ENCODE peak calls at places on chromosomes 5 and 9, in four cellular contexts. B is NT2/D1, K is PC-3, C is astrocyte. U is an unnamed sample.

GRCh38 chr9:129717991-129718390 is 34.9 kb downstream of the PTGES start:
- DNase-seq in B (no peak), K (no peak), C (no peak), U (no peak)

GRCh38 chr5:140243855-140244254 is 59.0 kb downstream of the PFDN1 start:
- DNase-seq in B (no peak), K (no peak), C (no peak), U (no peak)

GRCh38 chr5:40781843-40782409 is 16.2 kb downstream of the PRKAA1 start:
- DNase-seq in B (no peak), K (no peak), C (peak), U (no peak)

GRCh38 chr5:94544031-94544650 is 74.3 kb downstream of the KIAA0825 start:
- DNase-seq in B (no peak), K (no peak), C (peak), U (peak)

GRCh38 chr5:135488727-135489465 is 36.7 kb upstream of the TIFAB start:
- DNase-seq in B (peak), K (peak), C (peak), U (peak)

GRCh38 chr5:116492016-116492623 is 82.5 kb downstream of the SEMA6A start:
- DNase-seq in B (no peak), K (peak), C (peak), U (peak)

GRCh38 chr9:94867842-94868312 is 141.4 kb downstream of the AOPEP start:
- DNase-seq in B (no peak), K (peak), C (peak), U (peak)

GRCh38 chr5:128212206-128212788 is 128.7 kb downstream of the SLC12A2 start:
- DNase-seq in B (no peak), K (no peak), C (no peak), U (no peak)

GRCh38 chr5:175853573-175854230 is 17.7 kb upstream of the CPLX2 start:
- DNase-seq in B (no peak), K (no peak), C (no peak), U (no peak)

GRCh38 chr9:2838356-2838983 is 5.4 kb downstream of the PUM3 start:
- DNase-seq in B (no peak), K (no peak), C (no peak), U (no peak)

GRCh38 chr9:107944387-107944786 is 454.8 kb upstream of the KLF4 start:
- DNase-seq in B (no peak), K (no peak), C (no peak), U (no peak)

GRCh38 chr5:170474489-170475266 is 29.1 kb upstream of the KCNIP1 start:
- DNase-seq in B (no peak), K (no peak), C (no peak), U (no peak)

GRCh38 chr5:2534970-2535369 is 216.5 kb downstream of the IRX2 start:
- DNase-seq in B (no peak), K (no peak), C (no peak), U (no peak)

GRCh38 chr9:19441730-19442129 is 32.9 kb downstream of the ACER2 start:
- DNase-seq in B (no peak), K (no peak), C (no peak), U (no peak)

GRCh38 chr5:154972476-154973080 is 31.7 kb downstream of the MRPL22 start:
- DNase-seq in B (peak), K (peak), C (peak), U (peak)

GRCh38 chr5:171498166-171498565 is 78.7 kb downstream of the FGF18 start:
- DNase-seq in B (no peak), K (no peak), C (no peak), U (no peak)

GRCh38 chr5:150612405-150612804 is 28.1 kb upstream of the SYNPO start:
- DNase-seq in B (no peak), K (no peak), C (no peak), U (no peak)

GRCh38 chr5:151095341-151096000 is 14.6 kb upstream of the TNIP1 start:
- DNase-seq in B (no peak), K (no peak), C (no peak), U (no peak)

GRCh38 chr9:16138961-16139441 is 586.2 kb downstream of the CCDC171 start:
- DNase-seq in B (no peak), K (peak), C (peak), U (peak)

GRCh38 chr5:28254846-28255245 is 1216.5 kb upstream of the CDH9 start:
- DNase-seq in B (no peak), K (peak), C (peak), U (no peak)

GRCh38 chr5:60482301-60482700 is 217.7 kb downstream of the DEPDC1B start:
- DNase-seq in B (no peak), K (no peak), C (no peak), U (peak)

GRCh38 chr9:121568101-121568460 is 68.4 kb upstream of the GGTA1 start:
- DNase-seq in B (no peak), K (no peak), C (no peak), U (no peak)

GRCh38 chr5:138492552-138493045 is 27.3 kb downstream of the EGR1 start:
- DNase-seq in B (no peak), K (no peak), C (no peak), U (no peak)

GRCh38 chr5:108743344-108743743 is 4.4 kb upstream of the FER start:
- DNase-seq in B (no peak), K (no peak), C (peak), U (no peak)

GRCh38 chr5:129122560-129122959 is 28.0 kb downstream of the ISOC1 start:
- DNase-seq in B (no peak), K (peak), C (no peak), U (no peak)

GRCh38 chr9:91978739-91979414 is 28.8 kb upstream of the ROR2 start:
- DNase-seq in B (no peak), K (peak), C (peak), U (peak)

GRCh38 chr5:117189772-117190171 is 615.1 kb upstream of the SEMA6A start:
- DNase-seq in B (no peak), K (no peak), C (no peak), U (no peak)

GRCh38 chr5:143955140-143955539 is 143.2 kb downstream of the HMHB1 start:
- DNase-seq in B (no peak), K (no peak), C (peak), U (no peak)

GRCh38 chr5:83035373-83036170 is 41.6 kb downstream of the TMEM167A start:
- DNase-seq in B (no peak), K (no peak), C (no peak), U (no peak)

GRCh38 chr5:118883396-118883795 is 105.0 kb downstream of the DTWD2 start:
- DNase-seq in B (no peak), K (no peak), C (no peak), U (no peak)

GRCh38 chr5:67066815-67067214 is 129.8 kb downstream of the CD180 start:
- DNase-seq in B (no peak), K (no peak), C (peak), U (no peak)

GRCh38 chr5:142841511-142842255 is 71.5 kb downstream of the ARHGAP26 start:
- DNase-seq in B (peak), K (no peak), C (peak), U (no peak)

GRCh38 chr5:1524799-1525623 is 1.3 kb upstream of the LPCAT1 start:
- DNase-seq in B (no peak), K (no peak), C (no peak), U (no peak)

GRCh38 chr9:120109242-120109641 is 470.7 kb downstream of the CDK5RAP2 start:
- DNase-seq in B (peak), K (no peak), C (no peak), U (no peak)

GRCh38 chr5:165370233-165370632 is 1864.8 kb downstream of the MAT2B start:
- DNase-seq in B (no peak), K (no peak), C (no peak), U (no peak)

GRCh38 chr5:151239237-151239861 is 13.6 kb upstream of the GM2A start:
- DNase-seq in B (no peak), K (peak), C (no peak), U (peak)

GRCh38 chr9:123368481-123369153 is 12.6 kb downstream of the CRB2 start:
- DNase-seq in B (no peak), K (no peak), C (no peak), U (no peak)
- H3K4me3 ChIP-seq in B (no peak), K (no peak), C (no peak), U (no peak)

DNA sequence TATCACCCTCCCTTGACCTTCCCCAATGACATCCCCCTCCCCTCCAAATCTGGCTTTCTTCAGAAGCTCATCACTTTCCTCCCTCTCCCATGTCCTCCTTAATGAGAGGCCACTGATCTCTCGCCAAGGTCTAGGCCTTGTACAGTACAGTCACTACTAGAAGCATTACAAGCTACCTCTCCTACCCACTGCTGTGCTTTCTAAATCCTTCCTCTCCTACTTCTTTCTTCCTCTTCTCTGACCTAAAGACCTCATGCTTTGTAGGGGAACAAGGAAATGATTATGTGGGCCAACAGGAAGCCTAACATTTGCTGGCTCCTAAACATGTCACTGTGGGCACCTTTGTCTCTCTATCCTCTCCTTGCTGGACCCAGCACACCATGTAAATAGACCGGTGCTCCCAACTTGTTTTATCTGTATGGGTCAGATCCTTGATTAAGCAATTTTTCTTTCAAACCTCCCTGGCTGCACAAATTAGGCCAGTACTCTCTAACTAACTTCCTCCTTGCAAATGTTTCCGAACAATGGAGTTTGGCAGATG is 16.7 kb downstream of the SLC28A3 start:
- DNase-seq in B (no peak), K (no peak), C (no peak), U (no peak)
- H3K4me3 ChIP-seq in B (no peak), K (no peak), C (no peak), U (no peak)

GRCh38 chr9:37730840-37731239 is 22.8 kb upstream of the TRMT10B start:
- DNase-seq in B (no peak), K (no peak), C (no peak), U (no peak)
- H3K4me3 ChIP-seq in B (no peak), K (no peak), C (no peak), U (no peak)

GRCh38 chr9:84315278-84315877 is 25.2 kb downstream of the SLC28A3 start:
- DNase-seq in B (peak), K (peak), C (peak), U (peak)
- H3K4me3 ChIP-seq in B (no peak), K (peak), C (no peak), U (no peak)

GRCh38 chr5:158852622-158853021 is 247.1 kb downstream of the EBF1 start:
- DNase-seq in B (no peak), K (no peak), C (no peak), U (no peak)
- H3K4me3 ChIP-seq in B (no peak), K (no peak), C (no peak), U (no peak)

GRCh38 chr5:77494935-77495334 is 2.8 kb upstream of the WDR41 start:
- DNase-seq in B (no peak), K (no peak), C (no peak), U (no peak)

GRCh38 chr5:77486344-77486962 is 5.7 kb downstream of the WDR41 start:
- DNase-seq in B (no peak), K (no peak), C (peak), U (peak)

GRCh38 chr5:77492653-77493000 is 511 bp upstream of the WDR41 start:
- DNase-seq in B (no peak), K (no peak), C (no peak), U (no peak)

DNA sequence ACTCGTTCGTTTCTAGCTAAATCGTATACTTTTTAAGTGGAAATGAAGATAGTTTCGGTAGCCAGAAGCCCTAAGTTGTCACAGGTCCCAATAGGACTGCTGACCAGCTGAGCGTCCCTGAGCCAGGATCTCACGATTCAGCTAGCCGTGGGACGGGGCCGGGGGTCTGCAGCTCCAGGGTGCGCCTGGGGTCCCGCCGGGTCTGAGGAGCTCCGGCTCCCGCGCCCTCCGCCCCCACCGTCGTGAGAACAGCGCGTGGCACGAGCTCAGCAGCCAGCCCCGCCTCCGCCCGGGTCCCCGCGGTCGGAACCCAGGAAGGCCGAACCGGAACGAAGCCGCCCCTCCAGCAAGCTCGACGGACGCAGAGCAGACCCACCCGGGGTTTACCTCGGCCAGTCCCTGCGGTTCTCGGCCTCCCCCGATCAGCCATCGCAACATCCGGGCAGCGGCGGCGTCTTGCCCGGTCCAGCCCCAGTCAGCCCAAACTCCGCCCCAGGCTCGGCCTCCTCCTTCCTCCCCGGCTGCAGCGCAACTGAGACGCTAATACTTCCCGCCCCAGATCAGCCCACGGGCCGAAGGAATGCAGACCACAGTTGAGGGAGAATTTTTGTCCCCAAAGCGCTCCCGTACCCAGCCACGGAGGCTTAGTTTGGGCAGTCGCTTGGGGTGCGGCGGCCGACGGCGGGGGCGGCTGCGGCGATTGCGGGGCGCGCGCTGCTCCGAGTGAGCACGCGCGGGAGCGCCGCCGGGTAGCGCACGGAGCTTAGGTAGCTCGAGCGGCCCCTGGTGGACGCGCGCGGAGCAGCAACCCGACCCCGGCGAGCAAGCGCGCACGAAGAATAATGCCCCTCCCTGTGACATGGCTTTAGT is at the start of gene WDR41:
- DNase-seq in B (peak), K (peak), C (peak), U (peak)
- H3K4me3 ChIP-seq in B (peak), K (peak), C (peak), U (peak)

U was measured in epithelial cell of esophagus.